ENCODE peak calls at places on chromosomes 7 and 10, in five cellular contexts. K is cardiac fibroblast, G is mucosa of descending colon, E is HCT116, A is dorsolateral prefrontal cortex. T is an unnamed sample.

GRCh38 chr10:7233259-7233991 is 177.4 kb downstream of the SFMBT2 start:
- DNase-seq in E (no peak), K (no peak), A (no peak), G (no peak), T (no peak)

GRCh38 chr10:1598393-1599153 is 138.8 kb downstream of the ADARB2 start:
- DNase-seq in E (no peak), G (no peak), K (no peak), A (no peak), T (no peak)

GRCh38 chr7:158443014-158443687 is 144.5 kb downstream of the PTPRN2 start:
- DNase-seq in E (no peak), K (no peak), A (no peak), G (no peak), T (no peak)

GRCh38 chr7:139205843-139206242 is 25.2 kb upstream of the UBN2 start:
- DNase-seq in K (no peak), G (no peak), E (no peak), A (no peak), T (no peak)

GRCh38 chr10:7435674-7436073 is 24.8 kb upstream of the SFMBT2 start:
- DNase-seq in K (no peak), G (no peak), A (no peak), E (no peak), T (no peak)

GRCh38 chr7:7884855-7885254 is 83.7 kb upstream of the GLCCI1 start:
- DNase-seq in K (peak), G (no peak), A (no peak), E (no peak), T (peak)

GRCh38 chr10:124677871-124678565 is 66.2 kb downstream of the FAM53B start:
- DNase-seq in E (no peak), K (peak), G (no peak), A (no peak), T (no peak)

GRCh38 chr7:87148332-87148955 is 3.8 kb upstream of the DMTF1 start:
- DNase-seq in K (peak), E (peak), G (no peak), A (no peak), T (peak)

GRCh38 chr7:129684777-129685176 is 73.3 kb downstream of the NRF1 start:
- DNase-seq in G (no peak), A (no peak), K (peak), E (no peak), T (no peak)

GRCh38 chr7:149126662-149127321 is 668 bp upstream of the ZNF425 start:
- DNase-seq in G (peak), E (no peak), A (peak), K (peak), T (no peak)

GRCh38 chr7:158415316-158415715 is 172.3 kb downstream of the PTPRN2 start:
- DNase-seq in K (no peak), E (no peak), G (no peak), A (peak), T (no peak)

GRCh38 chr7:4951903-4952636 is 6.9 kb downstream of the MMD2 start:
- DNase-seq in E (no peak), K (peak), G (no peak), A (no peak), T (no peak)

GRCh38 chr7:24836084-24836483 is 78.8 kb upstream of the GSDME start:
- DNase-seq in G (no peak), E (no peak), A (no peak), K (no peak), T (no peak)

GRCh38 chr7:20280475-20281351 is 50.0 kb upstream of the ITGB8 start:
- DNase-seq in A (no peak), E (no peak), G (no peak), K (peak), T (peak)

GRCh38 chr7:73429218-73429617 is 4.4 kb upstream of the FZD9 start:
- DNase-seq in E (no peak), G (no peak), A (no peak), K (peak), T (no peak)

GRCh38 chr7:7595451-7595850 is 28.8 kb downstream of the MIOS start:
- DNase-seq in E (peak), A (no peak), G (no peak), K (peak), T (peak)

GRCh38 chr10:128150045-128150493 is 23.8 kb upstream of the MKI67 start:
- DNase-seq in K (peak), E (peak), A (peak), G (peak), T (no peak)

GRCh38 chr7:66877577-66878300 is 43.3 kb upstream of the TMEM248 start:
- DNase-seq in K (no peak), A (no peak), E (no peak), G (no peak), T (no peak)

GRCh38 chr7:136958016-136958415 is 89.6 kb downstream of the CHRM2 start:
- DNase-seq in G (no peak), A (no peak), E (no peak), K (peak), T (no peak)

GRCh38 chr10:10432306-10433035 is 585.2 kb upstream of the CELF2 start:
- DNase-seq in K (no peak), A (no peak), E (no peak), G (no peak), T (no peak)

GRCh38 chr10:27504897-27505457 is 873 bp downstream of the RAB18 start:
- DNase-seq in E (no peak), K (peak), G (no peak), A (no peak), T (no peak)

GRCh38 chr7:42064534-42064933 is 172.5 kb downstream of the GLI3 start:
- DNase-seq in G (no peak), E (no peak), K (no peak), A (no peak), T (no peak)

GRCh38 chr10:66591865-66592264 is 334.0 kb upstream of the LRRTM3 start:
- DNase-seq in E (no peak), K (no peak), G (no peak), A (no peak), T (peak)

GRCh38 chr10:96093948-96094347 is 36.1 kb upstream of the ZNF518A start:
- DNase-seq in K (no peak), A (no peak), G (no peak), E (no peak), T (no peak)

GRCh38 chr10:96089670-96090462 is 40.2 kb upstream of the ZNF518A start:
- DNase-seq in A (peak), K (peak), G (peak), E (peak), T (peak)

GRCh38 chr10:96092999-96093767 is 36.9 kb upstream of the ZNF518A start:
- DNase-seq in G (no peak), A (no peak), E (no peak), K (no peak), T (no peak)

GRCh38 chr10:96090463-96090800 is 39.7 kb upstream of the ZNF518A start:
- DNase-seq in A (no peak), E (no peak), K (no peak), G (peak), T (no peak)

DNA sequence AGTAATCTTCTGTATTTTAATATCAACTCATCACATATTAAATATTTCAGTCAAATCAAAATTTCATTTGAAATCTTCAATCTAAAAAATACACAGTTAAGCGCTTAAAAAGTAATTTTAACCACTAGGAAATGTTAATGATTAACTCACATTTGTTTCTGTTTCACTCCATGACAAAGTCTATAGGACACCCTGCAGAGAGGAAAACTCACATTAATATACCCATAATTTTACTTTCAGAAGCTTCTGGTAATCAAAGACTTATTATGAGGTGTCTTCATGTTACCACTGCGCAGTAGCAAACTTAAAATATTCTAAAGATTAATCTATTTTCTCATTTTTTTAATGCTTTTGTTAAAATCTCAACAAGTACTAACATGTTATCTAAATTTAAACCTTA is 41.0 kb upstream of the ZNF518A start:
- DNase-seq in K (no peak), A (no peak), E (no peak), G (no peak), T (no peak)
- TF ChIP-seq CTCF in K (no peak), A (no peak), E (no peak), G (no peak), T (no peak)

GRCh38 chr10:97401455-97401919 is 347 bp upstream of the RRP12 start:
- DNase-seq in E (no peak), G (no peak), K (no peak), A (no peak), T (no peak)

GRCh38 chr10:97396056-97396455 is 5.1 kb downstream of the RRP12 start:
- DNase-seq in K (no peak), A (no peak), G (no peak), E (no peak), T (no peak)

GRCh38 chr10:97404044-97404443 is 2.9 kb upstream of the RRP12 start:
- DNase-seq in A (no peak), K (no peak), G (no peak), E (no peak), T (no peak)

GRCh38 chr10:97399843-97400545 is 1.1 kb downstream of the RRP12 start:
- DNase-seq in A (no peak), E (peak), G (peak), K (peak), T (no peak)

DNA sequence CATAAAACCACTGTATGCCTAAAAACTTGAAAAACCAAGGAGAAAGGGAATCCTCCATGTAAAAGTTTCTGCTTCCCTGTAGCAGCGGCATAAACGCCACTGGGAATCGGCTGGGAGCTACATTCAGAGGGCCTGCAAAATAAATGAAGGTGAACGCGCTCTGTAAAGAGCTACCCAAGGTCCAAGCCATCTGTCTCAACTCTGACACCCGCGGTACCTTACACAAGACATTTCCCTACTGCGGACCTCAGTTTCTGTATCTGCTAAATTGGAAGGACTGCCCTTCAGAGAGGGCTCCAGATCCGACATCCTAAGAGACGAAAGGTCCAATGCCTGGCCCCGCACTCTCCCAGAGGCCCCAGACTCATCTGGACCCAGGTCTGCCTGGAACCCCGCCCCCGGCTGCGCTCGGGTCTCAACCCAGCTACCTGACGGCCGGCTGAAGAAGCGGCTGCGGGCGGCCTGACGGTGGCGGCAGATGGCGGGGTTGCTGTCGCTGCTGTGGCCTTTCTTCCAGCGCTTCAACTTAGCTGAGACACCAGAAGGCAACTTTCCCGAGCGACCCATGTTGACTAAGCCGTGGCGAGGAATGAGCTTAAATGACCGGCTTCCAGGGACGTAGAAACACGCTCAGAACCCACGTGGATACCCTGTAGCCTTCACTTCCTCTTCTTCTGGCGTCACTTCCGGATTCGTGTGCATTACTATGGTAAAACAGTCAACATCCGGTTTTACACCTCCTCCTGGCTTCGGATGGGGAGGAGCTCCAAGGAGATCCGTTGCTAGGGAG is at the start of gene RRP12:
- DNase-seq in G (peak), A (peak), K (peak), E (peak), T (peak)
- H3K4me3 ChIP-seq in G (peak), A (peak), K (peak), E (peak), T (peak)

GRCh38 chr10:77637474-77637985 is at the start of gene KCNMA1:
- DNase-seq in K (no peak), E (no peak), G (peak), A (peak), T (no peak)

GRCh38 chr10:77637986-77638765 is 568 bp upstream of the KCNMA1 start:
- DNase-seq in G (peak), A (peak), E (no peak), K (peak), T (no peak)

GRCh38 chr10:77635402-77636227 is 2.0 kb downstream of the KCNMA1 start:
- DNase-seq in G (no peak), E (no peak), K (no peak), A (no peak), T (no peak)

GRCh38 chr10:77636286-77636966 is 1.2 kb downstream of the KCNMA1 start:
- DNase-seq in E (no peak), G (peak), K (no peak), A (peak), T (no peak)

DNA sequence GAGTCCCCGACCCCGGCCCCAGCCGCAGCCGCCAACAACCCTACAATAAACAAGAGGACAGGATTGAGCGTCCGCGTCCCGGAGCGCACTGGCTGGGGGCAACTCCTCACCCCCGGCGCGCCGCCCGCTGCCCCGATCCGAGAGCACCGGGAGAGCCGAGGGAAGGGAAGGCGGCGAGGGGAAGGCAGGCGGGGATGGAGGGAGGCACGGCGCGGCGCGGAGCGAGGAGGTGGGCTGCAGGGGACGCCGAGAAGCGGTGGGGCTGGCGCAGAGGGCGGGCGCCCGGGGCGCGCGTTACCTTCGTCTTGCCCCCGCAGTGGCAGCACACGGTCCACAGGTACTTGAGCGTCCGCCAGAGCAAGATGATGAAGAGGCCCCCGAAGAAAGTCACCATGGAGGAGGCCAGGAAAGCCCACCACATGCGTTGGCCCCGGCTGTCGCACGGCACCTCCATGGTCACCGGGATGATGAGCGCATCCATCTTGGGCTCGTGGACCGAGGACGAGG is 588 bp downstream of the KCNMA1 start:
- DNase-seq in K (no peak), A (no peak), E (no peak), G (no peak), T (no peak)
- TF ChIP-seq CTCF in K (no peak), A (no peak), E (no peak), G (no peak), T (no peak)

GRCh38 chr7:150453892-150454291 is 3.5 kb downstream of the GIMAP8 start:
- DNase-seq in G (no peak), K (no peak), A (no peak), E (no peak), T (no peak)
- H3K4me3 ChIP-seq in G (no peak), K (no peak), A (no peak), E (no peak), T (no peak)

T was measured in astrocyte of the cerebellum.